ENCODE peak calls at places on chromosomes 1 and 21, in ten cellular contexts. One of them, this sample, is unnamed.

GRCh38 chr1:76580206-76580605 is 287.1 kb upstream of the ST6GALNAC5 start:
- DNase-seq in GM23338: no peak
- DNase-seq in lower lobe of right lung: no peak
- DNase-seq in A673: no peak
- DNase-seq in breast epithelium: no peak
- DNase-seq in neural progenitor cell: no peak
- DNase-seq in CD8-positive, alpha-beta T cell: no peak
- DNase-seq in HCT116: no peak
- DNase-seq in fibroblast of lung: no peak
- DNase-seq in BE2C: no peak
- DNase-seq in this sample: no peak

GRCh38 chr1:215076312-215076711 is 6.2 kb upstream of the KCNK2 start:
- DNase-seq in A673: peak; percentile 24
- DNase-seq in fibroblast of lung: peak; percentile 57
- DNase-seq in GM23338: peak; percentile 75
- DNase-seq in HCT116: peak; percentile 34
- DNase-seq in BE2C: peak; percentile 19
- DNase-seq in breast epithelium: no peak
- DNase-seq in lower lobe of right lung: no peak
- DNase-seq in CD8-positive, alpha-beta T cell: no peak
- DNase-seq in neural progenitor cell: peak; percentile 56
- DNase-seq in this sample: peak; percentile 38

GRCh38 chr1:210239295-210240155 is 6.9 kb downstream of the SERTAD4 start:
- DNase-seq in BE2C: peak; percentile 52
- DNase-seq in A673: peak; percentile 61
- DNase-seq in lower lobe of right lung: no peak
- DNase-seq in neural progenitor cell: peak; percentile 63
- DNase-seq in HCT116: peak; percentile 28
- DNase-seq in GM23338: peak; percentile 66
- DNase-seq in CD8-positive, alpha-beta T cell: no peak
- DNase-seq in breast epithelium: no peak
- DNase-seq in fibroblast of lung: peak; percentile 98
- DNase-seq in this sample: peak; percentile 82

GRCh38 chr1:966135-966602 is at the start of gene PLEKHN1:
- DNase-seq in breast epithelium: no peak
- DNase-seq in neural progenitor cell: no peak
- DNase-seq in BE2C: no peak
- DNase-seq in HCT116: no peak
- DNase-seq in lower lobe of right lung: no peak
- DNase-seq in fibroblast of lung: peak; percentile 71
- DNase-seq in A673: no peak
- DNase-seq in CD8-positive, alpha-beta T cell: no peak
- DNase-seq in GM23338: peak; percentile 72
- DNase-seq in this sample: no peak

GRCh38 chr21:45264919-45265515 is 22.7 kb downstream of the POFUT2 start:
- DNase-seq in fibroblast of lung: no peak
- DNase-seq in HCT116: no peak
- DNase-seq in BE2C: no peak
- DNase-seq in breast epithelium: peak; percentile 13
- DNase-seq in lower lobe of right lung: no peak
- DNase-seq in CD8-positive, alpha-beta T cell: no peak
- DNase-seq in A673: no peak
- DNase-seq in neural progenitor cell: no peak
- DNase-seq in GM23338: no peak
- DNase-seq in this sample: no peak

GRCh38 chr1:43979528-43980254 is 681 bp downstream of the B4GALT2 start:
- DNase-seq in CD8-positive, alpha-beta T cell: no peak
- DNase-seq in fibroblast of lung: peak; percentile 67
- DNase-seq in HCT116: no peak
- DNase-seq in BE2C: peak; percentile 63
- DNase-seq in breast epithelium: no peak
- DNase-seq in GM23338: peak; percentile 59
- DNase-seq in lower lobe of right lung: no peak
- DNase-seq in neural progenitor cell: peak; percentile 52
- DNase-seq in A673: peak; percentile 42
- DNase-seq in this sample: peak; percentile 5

GRCh38 chr1:64686828-64687724 is 57.8 kb upstream of the RAVER2 start:
- DNase-seq in lower lobe of right lung: no peak
- DNase-seq in GM23338: peak; percentile 71
- DNase-seq in A673: peak; percentile 81
- DNase-seq in BE2C: peak; percentile 19
- DNase-seq in breast epithelium: no peak
- DNase-seq in neural progenitor cell: peak; percentile 52
- DNase-seq in HCT116: peak; percentile 43
- DNase-seq in fibroblast of lung: peak; percentile 49
- DNase-seq in CD8-positive, alpha-beta T cell: no peak
- DNase-seq in this sample: peak; percentile 32

GRCh38 chr1:42430286-42430685 is 25.5 kb downstream of the ZMYND12 start:
- DNase-seq in GM23338: no peak
- DNase-seq in BE2C: no peak
- DNase-seq in lower lobe of right lung: no peak
- DNase-seq in neural progenitor cell: no peak
- DNase-seq in breast epithelium: no peak
- DNase-seq in CD8-positive, alpha-beta T cell: no peak
- DNase-seq in A673: no peak
- DNase-seq in fibroblast of lung: no peak
- DNase-seq in HCT116: no peak
- DNase-seq in this sample: no peak

GRCh38 chr1:204443871-204444581 is 32.4 kb upstream of the PPP1R15B start:
- DNase-seq in HCT116: no peak
- DNase-seq in breast epithelium: no peak
- DNase-seq in lower lobe of right lung: no peak
- DNase-seq in fibroblast of lung: peak; percentile 32
- DNase-seq in BE2C: no peak
- DNase-seq in CD8-positive, alpha-beta T cell: no peak
- DNase-seq in neural progenitor cell: no peak
- DNase-seq in A673: no peak
- DNase-seq in GM23338: no peak
- DNase-seq in this sample: no peak

DNA sequence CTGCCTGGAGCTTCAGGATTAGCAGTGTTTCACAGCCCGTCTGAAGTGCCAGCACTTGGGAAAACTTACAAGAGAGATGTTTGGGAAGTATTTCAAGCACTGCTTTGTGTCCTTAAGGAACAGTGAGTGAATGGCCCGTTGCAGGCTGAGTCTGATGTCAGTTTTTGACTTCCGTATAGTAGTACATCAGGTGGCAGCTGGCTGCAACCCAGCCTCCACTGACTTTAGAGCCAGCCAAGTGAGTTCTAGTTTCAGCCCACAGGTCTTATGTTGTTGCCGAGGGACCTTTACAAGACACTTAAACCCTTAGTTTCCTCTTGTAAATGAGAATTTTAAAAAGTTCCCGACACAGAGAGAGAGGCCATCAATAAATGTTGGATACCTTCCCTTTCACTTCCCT is 35.0 kb downstream of the UCK2 start:
- DNase-seq in lower lobe of right lung: no peak
- DNase-seq in breast epithelium: peak; percentile 64
- DNase-seq in CD8-positive, alpha-beta T cell: no peak
- DNase-seq in fibroblast of lung: no peak
- DNase-seq in GM23338: no peak
- DNase-seq in HCT116: no peak
- DNase-seq in BE2C: no peak
- DNase-seq in neural progenitor cell: no peak
- DNase-seq in A673: no peak
- DNase-seq in this sample: no peak
- H3K4me3 ChIP-seq in lower lobe of right lung: no peak overlapping the region
- H3K4me3 ChIP-seq in breast epithelium: no peak overlapping the region
- H3K4me3 ChIP-seq in CD8-positive, alpha-beta T cell: no peak overlapping the region
- H3K4me3 ChIP-seq in fibroblast of lung: no peak overlapping the region
- H3K4me3 ChIP-seq in GM23338: no peak overlapping the region
- H3K4me3 ChIP-seq in HCT116: no peak overlapping the region
- H3K4me3 ChIP-seq in BE2C: no peak overlapping the region
- H3K4me3 ChIP-seq in neural progenitor cell: no peak overlapping the region
- H3K4me3 ChIP-seq in A673: no peak overlapping the region
- H3K4me3 ChIP-seq in this sample: no peak overlapping the region

DNA sequence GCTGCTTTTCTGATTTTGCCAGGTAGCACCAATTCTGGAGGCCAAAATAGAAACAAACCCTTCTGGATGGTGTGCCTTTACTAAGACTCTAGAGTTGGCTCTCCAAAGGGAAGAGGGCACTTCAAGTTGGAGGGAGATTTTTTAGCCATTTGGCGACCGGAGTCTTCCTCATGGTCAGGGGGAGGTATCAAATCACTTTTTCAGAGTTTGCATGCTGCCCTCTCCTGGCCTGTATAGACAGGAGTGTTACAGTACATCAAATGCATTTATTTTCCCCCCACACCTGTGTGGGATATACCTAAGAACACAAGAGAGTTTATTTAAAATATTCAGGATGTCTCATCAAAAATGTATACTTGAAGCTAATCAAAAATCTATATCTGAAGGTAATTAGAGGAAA is 3.2 kb downstream of the GREM2 start:
- DNase-seq in HCT116: no peak
- DNase-seq in breast epithelium: no peak
- DNase-seq in BE2C: peak; percentile 23
- DNase-seq in GM23338: peak; percentile 71
- DNase-seq in CD8-positive, alpha-beta T cell: no peak
- DNase-seq in fibroblast of lung: no peak
- DNase-seq in neural progenitor cell: peak; percentile 42
- DNase-seq in A673: no peak
- DNase-seq in lower lobe of right lung: no peak
- DNase-seq in this sample: no peak
- TF ChIP-seq CTCF in HCT116: no peak
- TF ChIP-seq CTCF in breast epithelium: no peak
- TF ChIP-seq CTCF in BE2C: peak; percentile 65
- TF ChIP-seq CTCF in GM23338: peak; percentile 73
- TF ChIP-seq CTCF in CD8-positive, alpha-beta T cell: no peak
- TF ChIP-seq CTCF in fibroblast of lung: peak; percentile 19
- TF ChIP-seq CTCF in neural progenitor cell: peak; percentile 61
- TF ChIP-seq CTCF in A673: peak; percentile 37
- TF ChIP-seq CTCF in lower lobe of right lung: no peak
- TF ChIP-seq CTCF in this sample: peak; percentile 53

DNA sequence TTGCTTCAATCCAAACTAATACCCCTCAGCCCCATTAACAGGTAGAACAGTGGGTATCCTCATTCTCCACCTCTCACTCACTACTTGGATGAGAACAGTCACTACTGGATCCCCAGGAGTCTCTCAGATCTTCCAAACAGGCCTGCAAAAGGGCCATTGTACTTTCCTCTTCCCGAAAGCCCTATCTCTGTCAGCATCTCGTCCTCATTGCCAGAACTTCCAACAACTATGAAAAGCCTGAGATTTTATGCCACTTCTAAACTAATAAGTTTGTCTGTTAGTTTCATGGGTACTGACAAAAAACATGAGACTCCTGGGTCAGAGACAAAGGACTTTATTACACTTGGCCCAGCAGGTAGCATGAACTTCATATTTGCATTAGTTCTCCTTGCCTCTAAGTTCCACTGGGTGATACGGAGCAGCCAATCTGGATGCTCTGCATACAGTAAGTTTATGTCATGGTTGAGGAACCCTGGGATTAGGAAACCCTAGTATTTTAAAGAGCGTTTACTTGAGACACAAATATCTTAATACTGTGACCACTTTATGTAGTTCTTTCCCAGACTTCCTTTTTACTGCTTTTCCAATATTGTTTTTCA is 38.1 kb downstream of the VANGL2 start:
- DNase-seq in HCT116: no peak
- DNase-seq in neural progenitor cell: no peak
- DNase-seq in lower lobe of right lung: no peak
- DNase-seq in breast epithelium: no peak
- DNase-seq in CD8-positive, alpha-beta T cell: no peak
- DNase-seq in fibroblast of lung: no peak
- DNase-seq in A673: no peak
- DNase-seq in BE2C: no peak
- DNase-seq in GM23338: no peak
- DNase-seq in this sample: no peak
- H3K4me3 ChIP-seq in HCT116: no peak overlapping the region
- H3K4me3 ChIP-seq in neural progenitor cell: no peak overlapping the region
- H3K4me3 ChIP-seq in lower lobe of right lung: peak overlapping the region; percentile 8
- H3K4me3 ChIP-seq in breast epithelium: no peak overlapping the region
- H3K4me3 ChIP-seq in CD8-positive, alpha-beta T cell: peak overlapping the region; percentile 43
- H3K4me3 ChIP-seq in fibroblast of lung: no peak overlapping the region
- H3K4me3 ChIP-seq in A673: no peak overlapping the region
- H3K4me3 ChIP-seq in BE2C: no peak overlapping the region
- H3K4me3 ChIP-seq in GM23338: no peak overlapping the region
- H3K4me3 ChIP-seq in this sample: no peak overlapping the region

GRCh38 chr1:6040444-6040843 is 5.2 kb upstream of the KCNAB2 start:
- DNase-seq in CD8-positive, alpha-beta T cell: no peak
- DNase-seq in HCT116: no peak
- DNase-seq in BE2C: no peak
- DNase-seq in A673: no peak
- DNase-seq in lower lobe of right lung: no peak
- DNase-seq in GM23338: no peak
- DNase-seq in breast epithelium: no peak
- DNase-seq in fibroblast of lung: no peak
- DNase-seq in neural progenitor cell: no peak
- DNase-seq in this sample: no peak

GRCh38 chr1:6039031-6039430 is 6.7 kb upstream of the KCNAB2 start:
- DNase-seq in CD8-positive, alpha-beta T cell: no peak
- DNase-seq in breast epithelium: no peak
- DNase-seq in neural progenitor cell: no peak
- DNase-seq in HCT116: no peak
- DNase-seq in A673: no peak
- DNase-seq in GM23338: no peak
- DNase-seq in lower lobe of right lung: no peak
- DNase-seq in BE2C: no peak
- DNase-seq in fibroblast of lung: no peak
- DNase-seq in this sample: no peak

GRCh38 chr1:6043561-6043960 is 2.1 kb upstream of the KCNAB2 start:
- DNase-seq in breast epithelium: no peak
- DNase-seq in A673: no peak
- DNase-seq in HCT116: no peak
- DNase-seq in lower lobe of right lung: no peak
- DNase-seq in BE2C: no peak
- DNase-seq in fibroblast of lung: no peak
- DNase-seq in CD8-positive, alpha-beta T cell: no peak
- DNase-seq in neural progenitor cell: no peak
- DNase-seq in GM23338: no peak
- DNase-seq in this sample: no peak

GRCh38 chr1:6040859-6041415 is 4.8 kb upstream of the KCNAB2 start:
- DNase-seq in GM23338: no peak
- DNase-seq in breast epithelium: no peak
- DNase-seq in BE2C: peak; percentile 38
- DNase-seq in lower lobe of right lung: peak; percentile 55
- DNase-seq in fibroblast of lung: no peak
- DNase-seq in CD8-positive, alpha-beta T cell: no peak
- DNase-seq in A673: no peak
- DNase-seq in neural progenitor cell: no peak
- DNase-seq in HCT116: no peak
- DNase-seq in this sample: no peak

DNA sequence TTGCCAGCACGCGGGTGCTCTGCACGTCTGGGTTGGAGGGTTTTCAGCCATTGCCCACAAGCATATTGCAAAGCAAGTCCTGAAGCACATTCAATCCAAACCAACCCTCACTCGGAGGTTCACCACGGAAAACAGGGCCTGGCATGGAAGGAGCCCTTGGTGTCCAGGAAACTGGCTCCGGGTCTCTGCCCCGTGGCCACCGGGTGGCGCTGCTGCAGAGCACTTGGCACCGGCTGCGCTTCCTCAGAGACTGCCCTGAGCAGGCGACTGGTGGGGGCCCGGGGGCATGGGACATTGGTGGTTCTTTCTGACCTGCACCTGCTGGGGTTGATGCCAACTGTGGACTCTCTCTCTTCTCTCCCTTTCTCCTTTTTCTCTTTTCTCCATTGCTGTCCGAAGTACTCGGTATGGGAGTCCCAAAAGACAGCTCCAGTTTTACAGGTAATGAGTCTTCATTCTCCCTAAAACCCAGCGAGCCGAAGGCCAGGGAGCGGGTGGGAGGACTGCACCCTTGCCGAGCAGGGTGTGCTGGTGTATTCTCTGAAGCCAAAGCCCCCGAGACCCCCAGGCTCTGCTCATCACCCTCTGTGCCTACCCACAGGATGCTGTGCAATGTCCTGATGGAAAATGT is 4.1 kb upstream of the KCNAB2 start:
- DNase-seq in lower lobe of right lung: peak; percentile 70
- DNase-seq in BE2C: peak; percentile 72
- DNase-seq in GM23338: peak; percentile 79
- DNase-seq in fibroblast of lung: no peak
- DNase-seq in HCT116: no peak
- DNase-seq in CD8-positive, alpha-beta T cell: peak; percentile 36
- DNase-seq in A673: peak; percentile 41
- DNase-seq in neural progenitor cell: peak; percentile 75
- DNase-seq in breast epithelium: no peak
- DNase-seq in this sample: no peak
- TF ChIP-seq CTCF in lower lobe of right lung: peak; percentile 47
- TF ChIP-seq CTCF in BE2C: peak; percentile 71
- TF ChIP-seq CTCF in GM23338: peak; percentile 84
- TF ChIP-seq CTCF in fibroblast of lung: peak; percentile 20
- TF ChIP-seq CTCF in HCT116: peak; percentile 86
- TF ChIP-seq CTCF in CD8-positive, alpha-beta T cell: peak; percentile 53
- TF ChIP-seq CTCF in A673: peak; percentile 85
- TF ChIP-seq CTCF in neural progenitor cell: peak; percentile 92
- TF ChIP-seq CTCF in breast epithelium: no peak
- TF ChIP-seq CTCF in this sample: peak; percentile 48

This sample was measured in astrocyte of the cerebellum.